ENCODE peak calls at places on chromosomes 3 and 15, in ten cellular contexts. X is PC-9, J is gastrocnemius medialis, E is BJ, P is lower lobe of right lung, L is AG04450, I is suprapubic skin, A is ovary, Y is transverse colon, K is IMR-90. N is an unnamed sample.

GRCh38 chr3:30747771-30748281 is 141.4 kb downstream of the TGFBR2 start:
- DNase-seq in X (no peak), J (no peak), E (no peak), P (no peak), L (no peak), I (no peak), A (no peak), Y (no peak), K (peak; percentile 79), N (peak; percentile 70)

GRCh38 chr3:13346481-13347389 is 73.4 kb downstream of the NUP210 start:
- DNase-seq in X (no peak), J (peak; percentile 35), E (no peak), P (no peak), L (no peak), I (no peak), A (no peak), Y (peak; percentile 17), K (no peak), N (no peak)

GRCh38 chr15:39286706-39287105 is 294.2 kb upstream of the THBS1 start:
- DNase-seq in X (no peak), J (no peak), E (no peak), P (no peak), L (no peak), I (no peak), A (no peak), Y (no peak), K (peak; percentile 29), N (no peak)

GRCh38 chr15:80419546-80419945 is 15.4 kb downstream of the ARNT2 start:
- DNase-seq in X (no peak), J (no peak), E (no peak), P (no peak), L (peak; percentile 29), I (no peak), A (no peak), Y (no peak), K (peak; percentile 77), N (peak; percentile 61)

GRCh38 chr15:85689729-85690128 is 105.0 kb downstream of the KLHL25 start:
- DNase-seq in X (no peak), J (no peak), E (no peak), P (peak; percentile 60), L (peak; percentile 44), I (no peak), A (peak; percentile 64), Y (peak; percentile 56), K (peak; percentile 72), N (peak; percentile 87)

GRCh38 chr3:102035118-102035517 is 185.8 kb downstream of the NFKBIZ start:
- DNase-seq in X (no peak), J (no peak), E (no peak), P (no peak), L (no peak), I (no peak), A (no peak), Y (no peak), K (no peak), N (no peak)

GRCh38 chr3:99783009-99783573 is 34.6 kb upstream of the CMSS1 start:
- DNase-seq in X (no peak), J (no peak), E (peak; percentile 91), P (no peak), L (peak; percentile 85), I (no peak), A (no peak), Y (no peak), K (peak; percentile 95), N (peak; percentile 92)

GRCh38 chr3:39209329-39209970 is 17.1 kb upstream of the XIRP1 start:
- DNase-seq in X (no peak), J (no peak), E (no peak), P (no peak), L (no peak), I (no peak), A (no peak), Y (no peak), K (no peak), N (no peak)

GRCh38 chr3:9951962-9952805 is at the start of gene PRRT3:
- DNase-seq in X (no peak), J (peak; percentile 35), E (no peak), P (peak; percentile 63), L (no peak), I (no peak), A (no peak), Y (peak; percentile 34), K (peak; percentile 30), N (peak; percentile 52)

GRCh38 chr15:36401586-36401966 is 177.8 kb upstream of the CDIN1 start:
- DNase-seq in X (no peak), J (no peak), E (no peak), P (no peak), L (no peak), I (no peak), A (no peak), Y (no peak), K (no peak), N (peak; percentile 27)

GRCh38 chr15:47736123-47736786 is 18.9 kb downstream of the SEMA6D start:
- DNase-seq in X (no peak), J (no peak), E (no peak), P (no peak), L (no peak), I (no peak), A (no peak), Y (no peak), K (peak; percentile 41), N (no peak)

DNA sequence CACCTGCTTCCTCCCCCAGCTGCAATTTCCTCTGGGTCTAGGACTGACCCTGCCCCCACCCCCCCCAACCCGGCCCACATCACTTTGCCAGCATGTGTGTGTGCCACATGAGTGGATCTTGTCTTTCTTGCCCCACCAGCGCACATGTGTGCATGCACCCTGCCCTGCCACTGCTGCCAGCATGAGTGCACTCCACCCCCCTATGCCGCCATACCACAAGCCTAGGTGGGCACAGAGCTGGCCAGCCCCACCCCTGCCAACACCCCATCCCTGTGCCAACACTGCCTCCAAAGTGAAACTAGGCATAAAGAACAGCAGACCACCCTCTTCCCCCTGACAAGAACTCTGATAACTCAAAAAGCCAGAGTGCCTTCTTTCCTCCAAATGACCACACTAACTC is 296.3 kb upstream of the SGO1 start:
- DNase-seq in X (no peak), J (no peak), E (no peak), P (no peak), L (no peak), I (no peak), A (no peak), Y (no peak), K (no peak), N (no peak)
- H3K4me3 ChIP-seq in X (no peak overlapping the region), J (no peak overlapping the region), E (no peak overlapping the region), P (no peak overlapping the region), L (no peak overlapping the region), I (no peak overlapping the region), A (no peak overlapping the region), Y (no peak overlapping the region), K (no peak overlapping the region), N (no peak overlapping the region)

GRCh38 chr3:129164500-129164899 is 3.6 kb upstream of the ISY1 start:
- DNase-seq in X (no peak), J (no peak), E (no peak), P (no peak), L (no peak), I (no peak), A (no peak), Y (no peak), K (no peak), N (no peak)

GRCh38 chr3:129160891-129161859 is at the start of gene ISY1:
- DNase-seq in X (peak; percentile 89), J (peak; percentile 87), E (peak; percentile 65), P (peak; percentile 89), L (peak; percentile 91), I (peak; percentile 92), A (peak; percentile 89), Y (peak; percentile 91), K (peak; percentile 97), N (peak; percentile 97)

GRCh38 chr3:129161860-129162271 is 1.0 kb upstream of the ISY1 start:
- DNase-seq in X (peak; percentile 33), J (peak; percentile 71), E (no peak), P (no peak), L (no peak), I (no peak), A (no peak), Y (no peak), K (peak; percentile 8), N (peak; percentile 25)

GRCh38 chr3:129166579-129167332 is 5.9 kb upstream of the ISY1 start:
- DNase-seq in X (no peak), J (no peak), E (no peak), P (no peak), L (no peak), I (no peak), A (no peak), Y (no peak), K (no peak), N (no peak)

GRCh38 chr3:129162729-129163579 is 2.1 kb upstream of the ISY1 start:
- DNase-seq in X (no peak), J (no peak), E (no peak), P (no peak), L (no peak), I (no peak), A (no peak), Y (no peak), K (no peak), N (no peak)
- TF ChIP-seq CTCF in X (no peak), J (peak; percentile 24), E (peak; percentile 27), P (no peak), L (peak; percentile 45), I (no peak), A (no peak), Y (no peak), K (peak; percentile 22), N (peak; percentile 44)

DNA sequence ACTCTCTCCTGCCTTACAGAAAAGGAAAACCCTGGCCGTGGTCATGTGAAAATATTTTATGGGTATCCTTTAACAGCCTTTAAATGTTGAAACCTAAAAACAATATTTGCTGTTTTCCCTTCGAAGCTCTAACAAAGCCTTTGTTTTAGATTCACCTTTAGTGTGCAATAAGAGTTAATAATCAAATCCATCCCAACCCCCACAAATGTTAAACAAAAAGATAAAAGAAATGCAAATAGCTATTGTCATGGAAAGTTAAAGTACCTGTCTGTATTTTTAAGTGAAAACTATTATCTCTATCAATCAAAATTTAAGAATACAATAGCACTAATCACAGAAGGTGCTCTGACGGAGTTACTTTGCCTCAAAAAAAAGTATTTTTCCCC is 279.3 kb downstream of the FOXP1 start:
- DNase-seq in X (no peak), J (no peak), E (no peak), P (no peak), L (no peak), I (no peak), A (no peak), Y (no peak), K (no peak), N (no peak)
- H3K4me3 ChIP-seq in X (no peak overlapping the region), J (no peak overlapping the region), E (no peak overlapping the region), P (peak overlapping the region; percentile 48), L (no peak overlapping the region), I (no peak overlapping the region), A (no peak overlapping the region), Y (no peak overlapping the region), K (no peak overlapping the region), N (no peak overlapping the region)

GRCh38 chr3:61035573-61035972 is 215.7 kb downstream of the FHIT start:
- DNase-seq in X (no peak), J (no peak), E (no peak), P (no peak), L (no peak), I (no peak), A (no peak), Y (no peak), K (no peak), N (no peak)

GRCh38 chr3:61031503-61031902 is 219.7 kb downstream of the FHIT start:
- DNase-seq in X (no peak), J (no peak), E (no peak), P (no peak), L (no peak), I (no peak), A (no peak), Y (no peak), K (no peak), N (no peak)

GRCh38 chr3:61030469-61031035 is 220.7 kb downstream of the FHIT start:
- DNase-seq in X (no peak), J (no peak), E (no peak), P (no peak), L (no peak), I (no peak), A (no peak), Y (no peak), K (no peak), N (peak; percentile 43)

GRCh38 chr3:61032991-61033390 is 218.3 kb downstream of the FHIT start:
- DNase-seq in X (no peak), J (no peak), E (no peak), P (no peak), L (no peak), I (no peak), A (no peak), Y (no peak), K (no peak), N (no peak)
- TF ChIP-seq CTCF in X (no peak), J (no peak), E (no peak), P (no peak), L (no peak), I (no peak), A (no peak), Y (no peak), K (no peak), N (no peak)